ENCODE peak calls at places on chromosomes 11 and 22, in four cellular contexts. J is heart left ventricle, E is tibial nerve, X is NB4. T is an unnamed sample.

GRCh38 chr11:69801513-69802335 is 17.5 kb downstream of the FGF3 start:
- DNase-seq in J (no peak), E (no peak), X (no peak), T (no peak)

GRCh38 chr11:20261526-20261925 is 101.3 kb upstream of the DBX1 start:
- DNase-seq in E (no peak), J (no peak), X (no peak), T (no peak)

GRCh38 chr11:104462346-104462745 is 298.4 kb upstream of the PDGFD start:
- DNase-seq in J (peak), E (no peak), X (peak), T (no peak)

GRCh38 chr22:37476389-37477329 is 9.5 kb downstream of the MFNG start:
- DNase-seq in E (no peak), X (no peak), J (no peak), T (no peak)

GRCh38 chr11:126334665-126335462 is 20.6 kb upstream of the ST3GAL4 start:
- DNase-seq in E (no peak), X (no peak), J (peak), T (no peak)

GRCh38 chr22:43996170-43996980 is 27.7 kb upstream of the PARVB start:
- DNase-seq in E (peak), X (no peak), J (peak), T (no peak)

GRCh38 chr22:27431896-27432295 is 369.7 kb downstream of the MN1 start:
- DNase-seq in E (no peak), J (no peak), X (no peak), T (no peak)

GRCh38 chr11:91742155-91742554 is 482.5 kb upstream of the FAT3 start:
- DNase-seq in X (no peak), E (no peak), J (no peak), T (no peak)

GRCh38 chr22:43408009-43408408 is 3.8 kb upstream of the MPPED1 start:
- DNase-seq in E (no peak), X (no peak), J (no peak), T (no peak)

GRCh38 chr11:61325649-61326414 is 7.1 kb downstream of the DDB1 start:
- DNase-seq in E (no peak), X (no peak), J (no peak), T (no peak)

GRCh38 chr11:72860010-72860409 is 45.8 kb downstream of the ATG16L2 start:
- DNase-seq in X (no peak), E (no peak), J (no peak), T (no peak)

GRCh38 chr22:25844601-25845000 is 102.6 kb downstream of the MYO18B start:
- DNase-seq in X (no peak), E (no peak), J (no peak), T (no peak)

GRCh38 chr11:128039140-128040021 is 548.0 kb downstream of the ETS1 start:
- DNase-seq in E (peak), X (peak), J (peak), T (peak)

GRCh38 chr11:45880772-45881570 is 4.5 kb upstream of the MAPK8IP1 start:
- DNase-seq in J (no peak), X (no peak), E (no peak), T (no peak)

GRCh38 chr11:68521962-68522626 is 61.5 kb downstream of the PPP6R3 start:
- DNase-seq in X (no peak), E (no peak), J (no peak), T (no peak)

GRCh38 chr11:4197112-4197511 is 102.5 kb downstream of the RRM1 start:
- DNase-seq in X (no peak), E (no peak), J (no peak), T (no peak)

GRCh38 chr11:110053848-110054414 is 39.3 kb upstream of the ZC3H12C start:
- DNase-seq in E (no peak), J (no peak), X (no peak), T (no peak)

GRCh38 chr22:41910599-41911291 is 4.1 kb downstream of the SHISA8 start:
- DNase-seq in J (no peak), E (no peak), X (no peak), T (no peak)

GRCh38 chr11:58334708-58335107 is 24.2 kb downstream of the OR5B17 start:
- DNase-seq in X (peak), J (no peak), E (no peak), T (peak)

GRCh38 chr11:44973634-44974401 is 23.1 kb upstream of the TP53I11 start:
- DNase-seq in E (no peak), J (no peak), X (peak), T (no peak)

GRCh38 chr22:37747090-37747714 is 50.4 kb downstream of the TRIOBP start:
- DNase-seq in E (peak), X (peak), J (peak), T (no peak)

GRCh38 chr11:76674517-76675400 is 4.2 kb upstream of the LRRC32 start:
- DNase-seq in X (peak), E (no peak), J (no peak), T (no peak)

GRCh38 chr11:69643646-69644045 is 2.7 kb downstream of the CCND1 start:
- DNase-seq in X (no peak), E (no peak), J (no peak), T (no peak)

GRCh38 chr11:118436639-118437045 is 350 bp downstream of the KMT2A start:
- DNase-seq in X (peak), J (peak), E (peak), T (no peak)

GRCh38 chr11:12724301-12725046 is 50.3 kb downstream of the TEAD1 start:
- DNase-seq in J (peak), E (peak), X (peak), T (peak)

GRCh38 chr22:46149493-46149997 is 781 bp upstream of the PPARA start:
- DNase-seq in X (peak), J (peak), E (peak), T (peak)

GRCh38 chr11:71212871-71213559 is 39.4 kb downstream of the SHANK2 start:
- DNase-seq in J (no peak), X (no peak), E (no peak), T (no peak)

GRCh38 chr11:120528749-120529148 is 17.2 kb downstream of the GRIK4 start:
- DNase-seq in X (no peak), E (no peak), J (no peak), T (no peak)

GRCh38 chr11:61392991-61393595 is 706 bp downstream of the TMEM216 start:
- DNase-seq in J (no peak), E (no peak), X (peak), T (no peak)

GRCh38 chr11:40819230-40819629 is 640.2 kb downstream of the LRRC4C start:
- DNase-seq in J (no peak), E (no peak), X (no peak), T (no peak)

GRCh38 chr11:128342511-128343133 is 244.7 kb downstream of the ETS1 start:
- DNase-seq in J (peak), X (peak), E (no peak), T (no peak)

GRCh38 chr11:65653229-65654225 is 9.2 kb downstream of the RELA start:
- DNase-seq in J (no peak), X (no peak), E (no peak), T (no peak)
- TF ChIP-seq POLR2A in J (no peak), X (no peak), E (no peak), T (no peak)

DNA sequence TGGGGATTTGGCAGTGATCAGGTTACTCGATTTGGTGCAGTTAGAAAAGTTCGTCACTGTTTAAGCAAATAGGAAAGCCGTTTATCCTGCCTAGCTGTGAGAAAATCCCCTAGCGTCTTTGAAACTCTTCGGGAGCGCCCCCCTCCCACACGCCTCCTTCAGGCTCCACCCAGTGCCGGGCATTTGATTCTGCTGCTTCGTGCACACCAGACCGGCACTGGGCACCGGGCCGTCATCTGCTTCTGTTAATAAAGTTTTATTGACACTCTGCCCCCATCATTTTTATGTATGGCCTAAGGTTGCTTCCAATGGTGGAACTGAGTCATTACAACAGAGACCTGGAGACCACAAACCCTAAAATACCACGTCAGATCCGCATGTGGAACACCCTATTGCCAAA is 50.9 kb downstream of the IGF2 start:
- DNase-seq in X (peak), J (no peak), E (no peak), T (no peak)
- TF ChIP-seq POLR2A in X (no peak), J (no peak), E (no peak), T (no peak)

DNA sequence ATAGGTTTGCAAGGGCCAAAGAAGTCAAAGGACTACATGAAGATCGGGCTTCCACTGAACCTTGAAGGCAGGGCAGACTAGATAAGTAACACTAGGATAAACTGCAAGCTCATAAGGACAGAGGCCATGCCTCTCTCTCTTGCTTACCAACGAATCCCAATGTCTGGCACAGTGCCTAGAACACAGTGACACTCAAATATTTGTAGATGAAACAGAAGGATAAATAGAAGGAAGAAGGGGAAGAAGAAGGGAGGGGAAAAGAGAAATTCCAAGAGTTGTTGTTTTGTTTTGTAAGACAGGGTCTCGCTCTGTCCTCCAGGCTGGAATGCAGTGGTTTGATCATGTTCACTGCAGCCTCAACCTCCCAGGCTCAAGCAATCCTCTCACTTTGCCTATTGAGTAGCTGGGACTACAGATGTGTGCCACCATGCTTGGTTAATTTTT is 26.9 kb downstream of the SIK3 start:
- DNase-seq in E (peak), J (peak), X (no peak), T (no peak)
- TF ChIP-seq POLR2A in E (no peak), J (no peak), X (no peak), T (no peak)

GRCh38 chr11:66466225-66467033 is at the start of gene PELI3:
- DNase-seq in E (peak), J (peak), X (peak), T (peak)
- TF ChIP-seq POLR2A in E (no peak), J (peak), X (peak), T (peak)

GRCh38 chr22:17782621-17783020 is 8.4 kb upstream of the BID start:
- DNase-seq in J (no peak), E (no peak), X (no peak), T (no peak)
- TF ChIP-seq POLR2A in J (no peak), E (no peak), X (no peak), T (no peak)

GRCh38 chr11:94649254-94649653 is 82.1 kb downstream of the PIWIL4 start:
- DNase-seq in X (no peak), J (no peak), E (no peak), T (no peak)
- TF ChIP-seq POLR2A in X (no peak), J (no peak), E (no peak), T (no peak)

GRCh38 chr22:18044548-18045271 is 20.3 kb upstream of the MICAL3 start:
- DNase-seq in J (peak), E (peak), X (no peak), T (no peak)
- TF ChIP-seq POLR2A in J (no peak), E (no peak), X (no peak), T (no peak)

DNA sequence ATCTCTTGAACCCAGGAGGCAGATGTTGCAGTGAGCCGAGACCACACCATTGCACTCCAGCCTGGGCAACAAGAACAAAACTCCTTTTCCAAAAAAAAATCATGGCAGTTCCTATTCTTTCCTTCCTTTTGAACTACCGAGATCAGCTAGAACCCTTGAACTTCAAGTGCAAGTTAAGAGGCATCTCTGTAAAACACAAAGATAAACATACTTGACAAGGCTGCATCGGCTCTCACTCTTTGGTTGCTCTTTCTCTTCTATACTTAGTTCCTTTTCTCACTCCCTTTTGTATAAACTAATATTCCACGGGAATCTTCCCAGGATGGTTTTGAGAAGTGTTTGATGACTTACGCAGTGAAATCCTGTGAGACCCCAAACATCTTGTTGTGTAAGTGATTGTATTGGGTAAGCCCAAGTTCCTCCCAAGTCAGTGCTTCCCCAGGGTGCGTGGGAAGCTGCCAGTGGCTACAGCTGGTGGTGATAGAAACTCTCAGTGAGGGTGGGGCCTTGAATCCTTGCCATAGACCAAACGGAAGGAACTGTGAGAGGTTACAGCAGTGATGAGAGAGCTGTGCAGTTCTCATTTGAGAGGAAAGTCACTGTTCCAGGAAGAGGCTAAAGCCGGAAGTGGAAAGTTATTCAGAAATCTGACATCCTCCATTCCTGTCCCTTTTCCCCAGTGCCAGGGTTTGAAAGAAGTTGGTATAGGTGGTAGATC is 24.1 kb upstream of the CDC42EP2 start:
- DNase-seq in J (peak), X (peak), E (peak), T (no peak)
- TF ChIP-seq POLR2A in J (no peak), X (no peak), E (no peak), T (no peak)

GRCh38 chr11:35160248-35160820 is 21.4 kb downstream of the CD44 start:
- DNase-seq in E (no peak), X (no peak), J (no peak), T (no peak)
- TF ChIP-seq POLR2A in E (no peak), X (no peak), J (no peak), T (no peak)